ENCODE peak calls at places on chromosome 13, in five cellular contexts. O, P, H, C and W are unnamed samples.

GRCh38 chr13:23883255-23883654 is 5.9 kb downstream of the MIPEP start:
- DNase-seq in O (no peak), P (no peak), H (no peak), C (no peak), W (no peak)

GRCh38 chr13:113777311-113778260 is 18.6 kb downstream of the TMEM255B start:
- DNase-seq in O (peak), P (no peak), H (no peak), C (no peak), W (peak)

GRCh38 chr13:42398542-42398941 is 126.6 kb downstream of the AKAP11 start:
- DNase-seq in O (no peak), P (no peak), H (no peak), C (no peak), W (peak)

GRCh38 chr13:49351871-49352270 is 92.0 kb downstream of the CAB39L start:
- DNase-seq in O (no peak), P (no peak), H (no peak), C (peak), W (no peak)

GRCh38 chr13:94480672-94481145 is 1.2 kb upstream of the DCT start:
- DNase-seq in O (peak), P (no peak), H (no peak), C (peak), W (peak)

GRCh38 chr13:114237415-114238112 is 2.9 kb downstream of the CDC16 start:
- DNase-seq in O (no peak), P (no peak), H (no peak), C (no peak), W (no peak)

GRCh38 chr13:45367358-45367757 is 26.4 kb upstream of the TPT1 start:
- DNase-seq in O (peak), P (peak), H (peak), C (peak), W (peak)

GRCh38 chr13:35826626-35827254 is 304.4 kb downstream of the DCLK1 start:
- DNase-seq in O (no peak), P (peak), H (no peak), C (no peak), W (no peak)

GRCh38 chr13:77980592-77980991 is 62.0 kb upstream of the EDNRB start:
- DNase-seq in O (peak), P (no peak), H (no peak), C (peak), W (peak)

GRCh38 chr13:90415902-90416301 is 931.6 kb upstream of the MIR17HG start:
- DNase-seq in O (peak), P (no peak), H (no peak), C (no peak), W (peak)

GRCh38 chr13:113860579-113861432 is 3.1 kb downstream of the GAS6 start:
- DNase-seq in O (no peak), P (no peak), H (no peak), C (no peak), W (no peak)

GRCh38 chr13:94154362-94154761 is 325.1 kb downstream of the DCT start:
- DNase-seq in O (peak), P (no peak), H (no peak), C (peak), W (peak)

GRCh38 chr13:70668983-70669382 is 560.7 kb upstream of the KLHL1 start:
- DNase-seq in O (no peak), P (no peak), H (no peak), C (no peak), W (no peak)